ENCODE peak calls at places on chromosomes 1 and 21, in five cellular contexts. One of them, this sample, is unnamed.

GRCh38 chr1:225866061-225866844 is 15.9 kb downstream of the TMEM63A start:
- DNase-seq in psoas muscle: peak; percentile 50
- DNase-seq in fibroblast of lung: peak; percentile 87
- DNase-seq in tibial artery: no peak
- DNase-seq in fibroblast of the aortic adventitia: peak; percentile 66
- DNase-seq in this sample: no peak

GRCh38 chr1:235127774-235128452 is 724 bp downstream of the TOMM20 start:
- DNase-seq in fibroblast of lung: no peak
- DNase-seq in psoas muscle: no peak
- DNase-seq in tibial artery: no peak
- DNase-seq in fibroblast of the aortic adventitia: peak; percentile 34
- DNase-seq in this sample: no peak

GRCh38 chr1:46131727-46132528 is 501 bp downstream of the PIK3R3 start:
- DNase-seq in tibial artery: peak; percentile 39
- DNase-seq in fibroblast of lung: peak; percentile 42
- DNase-seq in fibroblast of the aortic adventitia: peak; percentile 35
- DNase-seq in psoas muscle: no peak
- DNase-seq in this sample: peak; percentile 47

GRCh38 chr21:37574316-37574715 is 207.7 kb downstream of the DYRK1A start:
- DNase-seq in fibroblast of the aortic adventitia: no peak
- DNase-seq in psoas muscle: no peak
- DNase-seq in fibroblast of lung: no peak
- DNase-seq in tibial artery: no peak
- DNase-seq in this sample: no peak

GRCh38 chr1:109347511-109347910 is 40.7 kb upstream of the MYBPHL start:
- DNase-seq in fibroblast of the aortic adventitia: no peak
- DNase-seq in psoas muscle: no peak
- DNase-seq in tibial artery: no peak
- DNase-seq in fibroblast of lung: no peak
- DNase-seq in this sample: no peak

GRCh38 chr1:7265771-7266371 is 480.6 kb downstream of the CAMTA1 start:
- DNase-seq in fibroblast of the aortic adventitia: peak; percentile 72
- DNase-seq in tibial artery: no peak
- DNase-seq in fibroblast of lung: peak; percentile 94
- DNase-seq in psoas muscle: no peak
- DNase-seq in this sample: peak; percentile 95

GRCh38 chr1:241531195-241532172 is 694 bp upstream of the KMO start:
- DNase-seq in psoas muscle: no peak
- DNase-seq in tibial artery: no peak
- DNase-seq in fibroblast of lung: peak; percentile 68
- DNase-seq in fibroblast of the aortic adventitia: peak; percentile 83
- DNase-seq in this sample: no peak

GRCh38 chr1:54546651-54547348 is 1.2 kb upstream of the ACOT11 start:
- DNase-seq in psoas muscle: no peak
- DNase-seq in tibial artery: no peak
- DNase-seq in fibroblast of lung: no peak
- DNase-seq in fibroblast of the aortic adventitia: no peak
- DNase-seq in this sample: no peak

GRCh38 chr1:6785721-6786505 is 659 bp downstream of the CAMTA1 start:
- DNase-seq in fibroblast of the aortic adventitia: no peak
- DNase-seq in tibial artery: peak; percentile 25
- DNase-seq in psoas muscle: peak; percentile 66
- DNase-seq in fibroblast of lung: no peak
- DNase-seq in this sample: peak; percentile 32

GRCh38 chr1:119782541-119783338 is 14.0 kb upstream of the HMGCS2 start:
- DNase-seq in fibroblast of lung: no peak
- DNase-seq in tibial artery: no peak
- DNase-seq in psoas muscle: no peak
- DNase-seq in fibroblast of the aortic adventitia: no peak
- DNase-seq in this sample: no peak

GRCh38 chr1:192732787-192733186 is 76.1 kb upstream of the RGS2 start:
- DNase-seq in psoas muscle: no peak
- DNase-seq in fibroblast of the aortic adventitia: no peak
- DNase-seq in tibial artery: no peak
- DNase-seq in fibroblast of lung: no peak
- DNase-seq in this sample: no peak

GRCh38 chr1:167210966-167211674 is 9.6 kb upstream of the POU2F1 start:
- DNase-seq in psoas muscle: no peak
- DNase-seq in tibial artery: no peak
- DNase-seq in fibroblast of lung: no peak
- DNase-seq in fibroblast of the aortic adventitia: no peak
- DNase-seq in this sample: peak; percentile 47

GRCh38 chr1:105565006-105565405 is 1491.5 kb upstream of the PRMT6 start:
- DNase-seq in fibroblast of lung: no peak
- DNase-seq in psoas muscle: no peak
- DNase-seq in fibroblast of the aortic adventitia: no peak
- DNase-seq in tibial artery: no peak
- DNase-seq in this sample: no peak

GRCh38 chr1:30033276-30034104 is 689.9 kb downstream of the MATN1 start:
- DNase-seq in fibroblast of the aortic adventitia: no peak
- DNase-seq in psoas muscle: no peak
- DNase-seq in fibroblast of lung: no peak
- DNase-seq in tibial artery: no peak
- DNase-seq in this sample: peak; percentile 9

GRCh38 chr1:228515200-228515834 is 28.1 kb downstream of the RNF187 start:
- DNase-seq in tibial artery: no peak
- DNase-seq in fibroblast of the aortic adventitia: peak; percentile 71
- DNase-seq in fibroblast of lung: peak; percentile 27
- DNase-seq in psoas muscle: no peak
- DNase-seq in this sample: no peak

GRCh38 chr1:162475539-162476185 is 22.0 kb upstream of the UHMK1 start:
- DNase-seq in fibroblast of the aortic adventitia: no peak
- DNase-seq in tibial artery: no peak
- DNase-seq in fibroblast of lung: no peak
- DNase-seq in psoas muscle: no peak
- DNase-seq in this sample: no peak

GRCh38 chr21:32088471-32088870 is 190.4 kb downstream of the MIS18A start:
- DNase-seq in fibroblast of lung: no peak
- DNase-seq in psoas muscle: no peak
- DNase-seq in tibial artery: no peak
- DNase-seq in fibroblast of the aortic adventitia: no peak
- DNase-seq in this sample: no peak

GRCh38 chr1:11746092-11746491 is 10.2 kb downstream of the AGTRAP start:
- DNase-seq in tibial artery: no peak
- DNase-seq in psoas muscle: no peak
- DNase-seq in fibroblast of lung: peak; percentile 51
- DNase-seq in fibroblast of the aortic adventitia: peak; percentile 41
- DNase-seq in this sample: no peak

GRCh38 chr1:157490337-157491165 is 61.8 kb downstream of the FCRL5 start:
- DNase-seq in fibroblast of the aortic adventitia: peak; percentile 64
- DNase-seq in tibial artery: peak; percentile 50
- DNase-seq in fibroblast of lung: peak; percentile 9
- DNase-seq in psoas muscle: peak; percentile 59
- DNase-seq in this sample: peak; percentile 89

GRCh38 chr1:225657462-225657989 is 4.6 kb upstream of the ENAH start:
- DNase-seq in fibroblast of the aortic adventitia: peak; percentile 77
- DNase-seq in fibroblast of lung: peak; percentile 88
- DNase-seq in tibial artery: no peak
- DNase-seq in psoas muscle: no peak
- DNase-seq in this sample: no peak

GRCh38 chr1:109783436-109783835 is 19.7 kb upstream of the EPS8L3 start:
- DNase-seq in tibial artery: no peak
- DNase-seq in psoas muscle: peak; percentile 48
- DNase-seq in fibroblast of lung: peak; percentile 87
- DNase-seq in fibroblast of the aortic adventitia: peak; percentile 84
- DNase-seq in this sample: no peak

GRCh38 chr1:53112861-53113260 is 29.6 kb downstream of the SLC1A7 start:
- DNase-seq in fibroblast of the aortic adventitia: no peak
- DNase-seq in psoas muscle: no peak
- DNase-seq in fibroblast of lung: peak; percentile 13
- DNase-seq in tibial artery: no peak
- DNase-seq in this sample: no peak

GRCh38 chr21:34583926-34584563 is 30.9 kb downstream of the RCAN1 start:
- DNase-seq in tibial artery: no peak
- DNase-seq in fibroblast of lung: no peak
- DNase-seq in psoas muscle: no peak
- DNase-seq in fibroblast of the aortic adventitia: peak; percentile 53
- DNase-seq in this sample: no peak

GRCh38 chr1:234774971-234775370 is 165.0 kb upstream of the IRF2BP2 start:
- DNase-seq in fibroblast of the aortic adventitia: peak; percentile 55
- DNase-seq in psoas muscle: no peak
- DNase-seq in tibial artery: no peak
- DNase-seq in fibroblast of lung: peak; percentile 67
- DNase-seq in this sample: peak; percentile 15

DNA sequence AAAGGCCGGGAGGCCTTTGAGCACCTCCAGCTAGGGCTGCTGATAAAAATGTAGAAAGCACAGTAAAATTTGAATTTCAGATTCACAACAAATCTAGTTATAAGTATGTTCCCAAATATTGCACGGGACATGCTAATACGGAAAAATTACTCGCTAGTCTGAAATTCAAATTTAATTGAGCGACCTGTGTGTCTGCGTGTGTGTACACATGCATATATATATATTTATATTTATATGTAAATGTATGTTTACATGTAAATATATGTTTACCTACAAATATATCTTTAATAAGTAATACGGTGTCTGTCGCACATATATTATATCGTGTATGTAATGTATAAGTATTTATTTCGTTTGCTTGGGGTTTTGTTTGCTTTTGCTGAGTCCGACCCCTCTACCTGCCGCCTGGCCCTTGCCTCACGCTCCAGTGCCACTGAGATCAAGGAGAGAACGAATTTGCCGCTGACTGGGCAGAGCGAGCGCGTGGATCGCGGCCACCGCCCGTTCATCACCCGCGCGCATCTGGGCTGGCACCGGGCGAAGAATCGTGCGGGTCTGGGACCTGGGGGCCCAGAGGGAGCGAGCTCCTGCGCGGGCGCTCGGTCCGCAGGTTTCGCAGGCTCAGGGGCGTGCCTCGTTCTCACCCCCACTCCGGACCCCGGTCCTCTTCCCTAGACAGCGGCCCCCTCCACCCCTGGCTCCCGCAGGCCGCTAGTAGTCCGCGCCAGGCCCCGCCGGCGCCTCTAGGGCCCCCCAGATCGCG is 526 bp upstream of the WRAP73 start:
- DNase-seq in fibroblast of the aortic adventitia: no peak
- DNase-seq in psoas muscle: no peak
- DNase-seq in tibial artery: no peak
- DNase-seq in fibroblast of lung: no peak
- DNase-seq in this sample: no peak
- H3K4me3 ChIP-seq in fibroblast of the aortic adventitia: no peak overlapping the region
- H3K4me3 ChIP-seq in psoas muscle: peak overlapping the region; percentile 100
- H3K4me3 ChIP-seq in tibial artery: peak overlapping the region; percentile 94
- H3K4me3 ChIP-seq in fibroblast of lung: no peak overlapping the region
- H3K4me3 ChIP-seq in this sample: no peak overlapping the region

GRCh38 chr1:90114521-90115141 is 119.7 kb downstream of the ZNF326 start:
- DNase-seq in tibial artery: no peak
- DNase-seq in fibroblast of lung: peak; percentile 33
- DNase-seq in fibroblast of the aortic adventitia: peak; percentile 72
- DNase-seq in psoas muscle: no peak
- DNase-seq in this sample: no peak
- TF ChIP-seq CTCF in tibial artery: peak; percentile 61
- TF ChIP-seq CTCF in fibroblast of lung: peak; percentile 67
- TF ChIP-seq CTCF in fibroblast of the aortic adventitia: peak; percentile 70
- TF ChIP-seq CTCF in psoas muscle: peak; percentile 42
- TF ChIP-seq CTCF in this sample: peak; percentile 51

DNA sequence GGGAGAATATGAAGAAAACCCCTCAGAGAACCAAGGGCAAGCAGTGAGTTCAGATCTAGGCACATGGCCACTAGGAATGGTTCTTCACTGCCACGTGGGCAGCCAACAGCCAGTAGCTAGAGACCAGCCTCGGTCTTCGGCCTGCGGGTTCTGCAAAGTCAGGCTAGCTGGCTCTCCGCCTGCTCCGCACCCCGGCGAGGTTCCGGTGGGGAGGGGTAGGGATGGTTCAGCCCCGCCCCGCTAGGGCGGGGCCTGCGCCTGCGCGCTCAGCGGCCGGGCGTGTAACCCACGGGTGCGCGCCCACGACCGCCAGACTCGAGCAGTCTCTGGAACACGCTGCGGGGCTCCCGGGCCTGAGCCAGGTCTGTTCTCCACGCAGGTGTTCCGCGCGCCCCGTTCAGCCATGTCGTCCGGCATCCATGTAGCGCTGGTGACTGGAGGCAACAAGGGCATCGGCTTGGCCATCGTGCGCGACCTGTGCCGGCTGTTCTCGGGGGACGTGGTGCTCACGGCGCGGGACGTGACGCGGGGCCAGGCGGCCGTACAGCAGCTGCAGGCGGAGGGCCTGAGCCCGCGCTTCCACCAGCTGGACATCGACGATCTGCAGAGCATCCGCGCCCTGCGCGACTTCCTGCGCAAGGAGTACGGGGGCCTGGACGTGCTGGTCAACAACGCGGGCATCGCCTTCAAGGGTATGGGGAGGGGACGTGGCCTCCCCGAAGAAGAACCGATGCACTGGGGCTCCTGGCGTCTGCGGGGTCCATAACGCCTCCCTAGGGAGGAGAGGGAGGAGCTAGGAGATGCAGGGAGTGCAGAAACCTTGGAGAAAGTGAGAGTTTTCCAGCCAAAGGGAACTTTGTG is at the start of gene CBR1:
- DNase-seq in fibroblast of lung: peak; percentile 94
- DNase-seq in psoas muscle: peak; percentile 95
- DNase-seq in fibroblast of the aortic adventitia: peak; percentile 97
- DNase-seq in tibial artery: peak; percentile 92
- DNase-seq in this sample: peak; percentile 97
- H3K4me3 ChIP-seq in fibroblast of lung: peak within 1 kb of the TSS; percentile 68
- H3K4me3 ChIP-seq in psoas muscle: peak within 1 kb of the TSS; percentile 69
- H3K4me3 ChIP-seq in fibroblast of the aortic adventitia: peak within 1 kb of the TSS; percentile 95
- H3K4me3 ChIP-seq in tibial artery: peak within 1 kb of the TSS; percentile 94
- H3K4me3 ChIP-seq in this sample: peak within 1 kb of the TSS; percentile 75

DNA sequence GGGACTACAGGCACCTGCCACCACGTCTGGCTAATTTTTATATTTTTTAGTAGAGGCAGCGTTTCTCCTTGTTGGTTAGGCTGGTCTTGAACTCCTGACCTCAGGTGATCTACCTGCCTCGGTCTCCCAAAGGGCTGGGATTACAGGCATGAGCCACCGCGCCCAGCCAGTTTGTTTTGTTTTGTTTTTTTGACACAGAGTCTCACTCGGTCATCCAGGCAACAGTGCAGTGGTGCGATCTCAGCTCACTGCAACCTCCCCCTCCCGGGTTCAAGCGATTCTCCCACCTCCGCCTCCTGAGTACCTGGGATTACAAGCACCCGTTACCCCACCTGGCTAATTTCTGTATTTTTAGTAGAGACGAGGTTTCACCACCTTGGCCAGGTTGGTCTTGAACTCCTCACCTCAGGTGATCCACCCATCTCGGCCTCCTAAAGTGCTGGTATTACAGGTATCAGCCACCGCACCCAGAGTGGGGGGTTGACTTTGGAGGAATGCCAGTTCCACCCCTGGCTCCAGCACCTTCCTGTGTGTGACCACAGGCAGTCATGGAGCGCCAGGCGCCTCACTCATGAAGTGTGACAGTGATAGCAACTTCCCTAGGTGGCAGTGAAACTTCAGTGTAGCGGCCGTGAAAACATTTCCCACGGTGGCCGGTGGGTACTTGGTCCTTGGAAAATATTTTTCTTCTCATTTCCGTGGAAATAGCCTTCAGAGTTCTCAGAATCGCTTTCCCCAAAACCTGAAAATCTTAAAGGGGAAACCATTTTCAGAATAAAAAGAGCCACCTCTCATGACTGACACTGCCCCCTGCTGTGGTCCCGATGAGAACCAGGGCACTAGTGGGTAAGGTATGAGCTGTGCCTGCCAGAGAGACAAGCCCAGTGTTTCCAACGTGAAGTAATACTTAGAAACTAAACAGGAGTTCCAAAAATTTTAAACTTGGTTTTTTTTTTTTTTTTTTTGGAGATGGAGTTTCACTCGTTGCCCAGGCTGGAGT is 48.6 kb downstream of the WDR4 start:
- DNase-seq in tibial artery: no peak
- DNase-seq in fibroblast of the aortic adventitia: no peak
- DNase-seq in fibroblast of lung: no peak
- DNase-seq in psoas muscle: no peak
- DNase-seq in this sample: peak; percentile 20
- TF ChIP-seq CTCF in tibial artery: no peak
- TF ChIP-seq CTCF in fibroblast of the aortic adventitia: no peak
- TF ChIP-seq CTCF in fibroblast of lung: peak; percentile 14
- TF ChIP-seq CTCF in psoas muscle: no peak
- TF ChIP-seq CTCF in this sample: no peak